ENCODE peak calls at places on chromosomes 5 and 9, in four cellular contexts. D is K562, E is H1, Q is SK-N-SH. C is an unnamed sample.

GRCh38 chr5:125043781-125044391 is 297.4 kb upstream of the ZNF608 start:
- DNase-seq in D (no peak), Q (peak), E (no peak), C (no peak)

GRCh38 chr5:88656196-88656935 is 226.6 kb downstream of the MEF2C start:
- DNase-seq in E (no peak), Q (no peak), D (no peak), C (no peak)

GRCh38 chr5:99187611-99188010 is 258.8 kb upstream of the CHD1 start:
- DNase-seq in Q (no peak), D (no peak), E (no peak), C (no peak)

GRCh38 chr9:83257937-83258336 is 195.0 kb upstream of the RASEF start:
- DNase-seq in Q (no peak), D (no peak), E (no peak), C (no peak)

GRCh38 chr5:80722916-80723315 is 68.1 kb upstream of the DHFR start:
- DNase-seq in Q (no peak), D (no peak), E (no peak), C (no peak)

GRCh38 chr9:18297532-18297872 is 176.5 kb upstream of the ADAMTSL1 start:
- DNase-seq in D (no peak), Q (peak), E (no peak), C (peak)

GRCh38 chr5:79284852-79285251 is 48.9 kb downstream of the JMY start:
- DNase-seq in D (no peak), Q (no peak), E (no peak), C (no peak)

GRCh38 chr5:91053733-91054010 is 329.4 kb downstream of the ARRDC3 start:
- DNase-seq in E (no peak), Q (no peak), D (no peak), C (no peak)

GRCh38 chr9:19564396-19565061 is 155.7 kb downstream of the ACER2 start:
- DNase-seq in Q (no peak), D (no peak), E (no peak), C (no peak)

GRCh38 chr9:92730897-92731296 is 33.7 kb downstream of the BICD2 start:
- DNase-seq in E (no peak), D (no peak), Q (no peak), C (peak)

GRCh38 chr9:92727716-92728700 is 36.6 kb downstream of the BICD2 start:
- DNase-seq in E (peak), D (no peak), Q (no peak), C (no peak)

GRCh38 chr9:92729735-92730155 is 34.9 kb downstream of the BICD2 start:
- DNase-seq in D (no peak), Q (no peak), E (no peak), C (no peak)

GRCh38 chr9:92726971-92727715 is 37.5 kb downstream of the BICD2 start:
- DNase-seq in E (peak), Q (no peak), D (no peak), C (no peak)

GRCh38 chr9:92728831-92729734 is 35.5 kb downstream of the BICD2 start:
- DNase-seq in D (peak), Q (peak), E (peak), C (no peak)
- TF ChIP-seq TEAD4 in D (no peak), Q (no peak), E (no peak), C (no peak)

DNA sequence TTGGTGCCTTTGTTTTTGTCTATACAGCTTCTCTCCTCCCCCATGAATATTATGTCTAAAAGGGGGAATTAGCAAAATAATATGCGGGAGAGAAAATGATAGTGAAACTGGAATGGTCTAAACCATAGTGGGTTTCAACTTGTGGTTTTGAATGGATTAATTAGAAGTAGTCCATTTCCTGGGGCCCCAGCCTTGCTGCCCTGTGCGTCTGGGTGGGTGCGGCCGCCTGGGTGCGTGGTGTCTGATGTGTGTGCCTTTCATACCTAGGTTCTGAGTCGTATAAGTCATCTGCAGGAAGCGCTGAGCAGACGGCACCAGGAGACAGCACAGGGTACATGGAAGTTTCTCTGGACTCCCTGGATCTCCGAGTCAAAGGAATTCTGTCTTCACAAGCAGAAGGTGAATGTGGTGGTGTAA is 120.0 kb upstream of the CACNA1B start:
- DNase-seq in E (no peak), Q (no peak), D (no peak), C (no peak)
- TF ChIP-seq TEAD4 in E (no peak), Q (no peak), D (no peak), C (no peak)

GRCh38 chr5:130063603-130064002 is 159.3 kb downstream of the CHSY3 start:
- DNase-seq in E (no peak), D (no peak), Q (no peak), C (no peak)

GRCh38 chr5:130067364-130067763 is 163.1 kb downstream of the CHSY3 start:
- DNase-seq in D (no peak), Q (no peak), E (no peak), C (no peak)

GRCh38 chr5:130068988-130069387 is 164.7 kb downstream of the CHSY3 start:
- DNase-seq in E (no peak), Q (no peak), D (no peak), C (no peak)

GRCh38 chr5:130066644-130067043 is 162.4 kb downstream of the CHSY3 start:
- DNase-seq in D (no peak), Q (no peak), E (no peak), C (no peak)

DNA sequence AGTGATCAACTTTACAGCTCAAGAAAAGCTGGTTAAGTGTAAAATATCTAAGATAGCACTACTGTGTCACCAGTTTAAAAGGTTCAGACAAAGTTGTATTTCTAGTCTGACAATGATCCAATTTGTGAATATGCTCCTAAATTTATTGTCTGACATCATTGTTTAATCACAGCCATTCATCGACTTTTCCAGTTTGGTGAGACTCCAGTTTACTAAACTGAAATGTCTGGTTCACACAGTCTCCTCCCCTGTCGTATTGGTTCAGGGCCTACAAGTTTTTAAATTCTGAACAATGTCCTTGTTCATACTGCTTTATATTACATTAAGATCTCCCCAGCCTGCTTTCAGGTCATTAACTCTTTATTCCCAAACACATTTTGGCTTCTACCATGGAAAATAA is 161.4 kb downstream of the CHSY3 start:
- DNase-seq in D (no peak), E (no peak), Q (no peak), C (no peak)
- TF ChIP-seq TEAD4 in D (no peak), E (no peak), Q (no peak), C (no peak)

DNA sequence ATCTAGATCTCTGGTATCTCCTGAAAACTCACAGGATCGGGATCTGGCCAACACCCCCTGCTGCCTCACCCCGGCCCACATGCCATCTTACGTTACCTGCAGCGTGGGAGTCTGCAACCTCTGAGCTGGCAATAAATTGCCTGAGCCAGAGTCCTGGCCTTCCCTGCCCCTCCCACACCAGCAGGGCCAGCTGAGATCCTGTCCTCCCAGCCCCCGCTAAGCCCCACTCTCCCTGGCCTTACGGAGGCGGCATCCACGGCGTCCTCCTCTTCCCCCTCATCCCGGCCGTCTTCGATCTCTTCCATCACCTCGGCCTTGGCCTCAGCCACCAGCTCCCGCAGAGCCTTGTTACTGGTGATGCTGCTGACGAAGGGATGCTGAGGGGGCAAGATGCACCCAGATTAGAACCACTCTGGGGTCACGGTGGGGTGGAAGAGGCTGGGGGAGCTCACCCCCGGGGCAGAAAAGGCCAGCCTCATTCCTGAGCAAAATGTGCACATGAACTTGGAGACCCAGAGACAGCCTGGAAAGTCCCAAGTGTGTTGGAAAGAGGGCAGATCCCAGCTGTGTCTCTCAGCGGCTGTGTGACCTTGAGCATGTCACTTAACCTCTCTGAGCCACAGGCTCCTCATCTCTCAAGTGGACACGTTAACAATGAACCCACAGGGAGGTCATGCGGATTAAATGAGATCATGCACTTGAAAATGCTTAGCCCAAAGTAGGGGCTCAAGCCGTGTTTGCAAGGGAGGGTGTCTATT is 89.9 kb upstream of the FBXW11 start:
- DNase-seq in Q (no peak), D (no peak), E (no peak), C (no peak)
- TF ChIP-seq TEAD4 in Q (no peak), D (no peak), E (no peak), C (no peak)

GRCh38 chr9:6631207-6631512 is 14.4 kb downstream of the GLDC start:
- DNase-seq in E (no peak), D (no peak), Q (no peak), C (no peak)

GRCh38 chr9:6634441-6634840 is 11.1 kb downstream of the GLDC start:
- DNase-seq in E (no peak), Q (no peak), D (peak), C (no peak)

GRCh38 chr9:6628714-6629113 is 16.8 kb downstream of the GLDC start:
- DNase-seq in D (no peak), E (no peak), Q (no peak), C (no peak)

GRCh38 chr9:6630502-6631206 is 14.9 kb downstream of the GLDC start:
- DNase-seq in E (no peak), Q (no peak), D (no peak), C (no peak)

GRCh38 chr9:6632516-6633328 is 12.8 kb downstream of the GLDC start:
- DNase-seq in Q (no peak), E (no peak), D (peak), C (peak)
- TF ChIP-seq TEAD4 in Q (no peak), E (no peak), D (no peak), C (no peak)

C was measured in WTC11.